ENCODE peak calls at places on chromosomes 11 and 22, in eight cellular contexts. E is heart left ventricle, R is progenitor cell of endocrine pancreas, B is epithelial cell of esophagus, J is colonic mucosa, V is AG04450, O is prostate gland, K is H9. F is an unnamed sample.

GRCh38 chr11:33674035-33674814 is 26.4 kb downstream of the C11orf91 start:
- DNase-seq in E (no peak), B (no peak), J (no peak), O (no peak), K (no peak), R (no peak), V (peak; percentile 53), F (no peak)

GRCh38 chr11:70834277-70834940 is 418.0 kb downstream of the SHANK2 start:
- DNase-seq in B (no peak), E (no peak), R (no peak), K (peak; percentile 49), O (no peak), V (no peak), J (no peak), F (no peak)

GRCh38 chr11:77819921-77820564 is 479 bp downstream of the RSF1 start:
- DNase-seq in K (peak; percentile 77), E (peak; percentile 48), J (peak; percentile 68), V (no peak), R (peak; percentile 51), O (peak; percentile 26), B (peak; percentile 41), F (peak; percentile 45)

GRCh38 chr11:47225552-47226137 is 10.9 kb downstream of the DDB2 start:
- DNase-seq in V (no peak), K (no peak), B (no peak), R (no peak), O (no peak), E (no peak), J (no peak), F (no peak)

GRCh38 chr11:2574043-2574552 is 125.7 kb downstream of the KCNQ1OT1 start:
- DNase-seq in O (no peak), V (no peak), E (peak; percentile 5), R (no peak), K (no peak), J (no peak), B (no peak), F (peak; percentile 8)

GRCh38 chr11:88508558-88508807 is 170.9 kb upstream of the CTSC start:
- DNase-seq in O (no peak), R (no peak), J (no peak), K (no peak), V (no peak), E (no peak), B (no peak), F (no peak)

GRCh38 chr11:61783717-61784505 is 8.5 kb downstream of the TMEM258 start:
- DNase-seq in J (no peak), O (no peak), K (peak; percentile 29), V (no peak), R (no peak), E (no peak), B (no peak), F (no peak)

GRCh38 chr11:119295178-119295577 is 21.8 kb downstream of the MCAM start:
- DNase-seq in V (no peak), J (no peak), O (no peak), K (no peak), B (peak; percentile 53), R (no peak), E (no peak), F (no peak)

GRCh38 chr11:47186937-47187681 is 875 bp upstream of the PACSIN3 start:
- DNase-seq in O (no peak), V (no peak), E (peak; percentile 84), K (peak; percentile 77), B (peak; percentile 63), J (peak; percentile 45), R (peak; percentile 26), F (no peak)

GRCh38 chr22:44583076-44583760 is 85.2 kb upstream of the RTL6 start:
- DNase-seq in B (peak; percentile 44), J (no peak), O (no peak), V (no peak), R (no peak), K (peak; percentile 21), E (peak; percentile 4), F (peak; percentile 4)

GRCh38 chr22:37419370-37419915 is 7.8 kb downstream of the ELFN2 start:
- DNase-seq in R (no peak), V (no peak), O (no peak), B (peak; percentile 43), J (no peak), E (no peak), K (no peak), F (no peak)

GRCh38 chr22:48242461-48242864 is 1480.0 kb downstream of the TBC1D22A start:
- DNase-seq in O (no peak), B (no peak), E (no peak), K (peak; percentile 10), R (no peak), V (no peak), J (peak; percentile 12), F (no peak)

GRCh38 chr11:73280606-73281005 is 8.5 kb downstream of the P2RY6 start:
- DNase-seq in E (no peak), V (no peak), J (no peak), B (no peak), K (no peak), R (no peak), O (no peak), F (no peak)

GRCh38 chr11:45751430-45751829 is 53.5 kb upstream of the SLC35C1 start:
- DNase-seq in B (no peak), O (no peak), J (no peak), V (no peak), K (peak; percentile 55), R (no peak), E (no peak), F (no peak)

GRCh38 chr22:24426859-24427499 is 420 bp upstream of the ADORA2A start:
- DNase-seq in E (no peak), J (no peak), O (no peak), B (no peak), K (no peak), V (no peak), R (no peak), F (no peak)

GRCh38 chr22:30206964-30207363 is 39.6 kb downstream of the LIF start:
- DNase-seq in B (peak; percentile 92), R (no peak), K (peak; percentile 55), J (no peak), E (no peak), O (no peak), V (peak; percentile 95), F (no peak)

GRCh38 chr11:67250059-67251043 is 15.9 kb upstream of the GRK2 start:
- DNase-seq in O (no peak), B (no peak), V (no peak), E (no peak), K (no peak), R (no peak), J (no peak), F (no peak)

GRCh38 chr11:73141031-73141308 is 1.1 kb downstream of the FCHSD2 start:
- DNase-seq in J (peak; percentile 47), K (no peak), E (peak; percentile 33), R (no peak), O (no peak), V (no peak), B (peak; percentile 17), F (no peak)

GRCh38 chr11:55942785-55943392 is 6.7 kb upstream of the OR5I1 start:
- DNase-seq in J (no peak), V (no peak), E (no peak), B (peak; percentile 57), O (no peak), K (no peak), R (no peak), F (no peak)

GRCh38 chr11:112352907-112353306 is 92.2 kb upstream of the PLET1 start:
- DNase-seq in K (no peak), O (no peak), V (no peak), J (no peak), B (peak; percentile 55), R (no peak), E (no peak), F (no peak)

GRCh38 chr11:474914-475506 is 24.9 kb downstream of the PTDSS2 start:
- DNase-seq in O (no peak), V (no peak), E (no peak), J (no peak), K (no peak), R (no peak), B (no peak), F (no peak)

GRCh38 chr22:46462726-46463371 is 74.6 kb downstream of the CELSR1 start:
- DNase-seq in R (no peak), J (no peak), E (no peak), B (peak; percentile 97), K (no peak), O (no peak), V (no peak), F (no peak)

GRCh38 chr22:46465348-46465725 is 72.1 kb downstream of the CELSR1 start:
- DNase-seq in J (no peak), K (no peak), B (no peak), V (no peak), E (peak; percentile 36), R (no peak), O (no peak), F (no peak)

GRCh38 chr22:46464296-46464695 is 73.1 kb downstream of the CELSR1 start:
- DNase-seq in V (no peak), R (no peak), B (no peak), O (no peak), J (no peak), E (no peak), K (no peak), F (no peak)

GRCh38 chr22:46464701-46465347 is 72.6 kb downstream of the CELSR1 start:
- DNase-seq in O (no peak), B (no peak), E (no peak), V (no peak), R (no peak), K (no peak), J (no peak), F (no peak)

GRCh38 chr22:46463435-46464227 is 73.8 kb downstream of the CELSR1 start:
- DNase-seq in K (no peak), V (no peak), O (no peak), J (no peak), E (no peak), B (no peak), R (no peak), F (no peak)
- TF ChIP-seq CTCF in K (no peak), V (no peak), O (no peak), J (no peak), E (no peak), B (no peak), R (no peak), F (no peak)

GRCh38 chr11:65124480-65125196 is 2.5 kb downstream of the MRPL49 start:
- DNase-seq in J (no peak), O (no peak), R (no peak), V (no peak), E (no peak), K (no peak), B (no peak), F (no peak)
- TF ChIP-seq CTCF in J (no peak), O (no peak), R (no peak), V (no peak), E (no peak), K (no peak), B (no peak), F (no peak)

GRCh38 chr11:131217313-131218297 is 152.8 kb upstream of the NTM start:
- DNase-seq in B (peak; percentile 34), O (no peak), E (no peak), K (no peak), R (no peak), V (peak; percentile 3), J (no peak), F (no peak)
- TF ChIP-seq CTCF in B (peak; percentile 46), O (no peak), E (peak; percentile 31), K (no peak), R (peak; percentile 29), V (peak; percentile 57), J (no peak), F (no peak)

DNA sequence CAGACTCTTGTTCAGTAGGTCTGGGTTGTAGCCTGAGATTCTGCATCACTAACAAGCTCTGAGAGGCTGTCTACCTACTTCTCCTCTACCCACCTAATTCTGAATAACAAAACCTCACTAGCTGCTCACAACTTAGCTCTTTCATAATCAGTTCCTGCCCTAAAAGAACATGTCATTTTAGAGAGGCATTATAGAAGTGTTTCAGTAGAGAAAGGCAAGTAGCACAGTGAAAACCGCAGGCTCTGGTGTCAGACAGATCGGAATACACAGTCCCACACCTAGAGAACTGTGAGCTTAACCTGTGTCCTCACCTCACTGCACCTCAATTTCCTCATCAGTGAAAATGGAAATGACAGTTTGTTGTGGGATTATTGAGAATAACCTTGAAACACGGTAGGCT is 1337.6 kb upstream of the TENM4 start:
- DNase-seq in R (no peak), V (no peak), B (no peak), J (no peak), O (no peak), K (no peak), E (no peak), F (no peak)
- TF ChIP-seq CTCF in R (no peak), V (no peak), B (no peak), J (no peak), O (no peak), K (no peak), E (no peak), F (no peak)